ENCODE peak calls at places on chromosome 21, in eight cellular contexts. One of them, this sample, is unnamed.

GRCh38 chr21:39034590-39035536 is 148.4 kb downstream of the PSMG1 start:
- DNase-seq in H1: no peak
- DNase-seq in colonic mucosa: no peak
- DNase-seq in fibroblast of villous mesenchyme: no peak
- DNase-seq in brain microvascular endothelial cell: no peak
- DNase-seq in Peyer's patch: no peak
- DNase-seq in transverse colon: no peak
- DNase-seq in fibroblast of the aortic adventitia: no peak
- DNase-seq in this sample: no peak

GRCh38 chr21:42056996-42057689 is 14.0 kb upstream of the UMODL1 start:
- DNase-seq in transverse colon: peak
- DNase-seq in fibroblast of villous mesenchyme: peak
- DNase-seq in colonic mucosa: peak
- DNase-seq in fibroblast of the aortic adventitia: peak
- DNase-seq in Peyer's patch: peak
- DNase-seq in H1: no peak
- DNase-seq in brain microvascular endothelial cell: peak
- DNase-seq in this sample: peak

GRCh38 chr21:17466166-17466565 is 46.7 kb upstream of the CXADR start:
- DNase-seq in Peyer's patch: no peak
- DNase-seq in brain microvascular endothelial cell: peak
- DNase-seq in fibroblast of the aortic adventitia: peak
- DNase-seq in transverse colon: peak
- DNase-seq in colonic mucosa: peak
- DNase-seq in fibroblast of villous mesenchyme: peak
- DNase-seq in H1: no peak
- DNase-seq in this sample: peak

GRCh38 chr21:18517905-18518566 is 114.5 kb upstream of the TMPRSS15 start:
- DNase-seq in H1: no peak
- DNase-seq in fibroblast of villous mesenchyme: no peak
- DNase-seq in transverse colon: no peak
- DNase-seq in brain microvascular endothelial cell: no peak
- DNase-seq in Peyer's patch: no peak
- DNase-seq in colonic mucosa: no peak
- DNase-seq in fibroblast of the aortic adventitia: no peak
- DNase-seq in this sample: peak

GRCh38 chr21:38351961-38352521 is 95.2 kb downstream of the KCNJ15 start:
- DNase-seq in fibroblast of the aortic adventitia: peak
- DNase-seq in Peyer's patch: no peak
- DNase-seq in brain microvascular endothelial cell: peak
- DNase-seq in transverse colon: no peak
- DNase-seq in colonic mucosa: no peak
- DNase-seq in fibroblast of villous mesenchyme: peak
- DNase-seq in H1: peak
- DNase-seq in this sample: peak

GRCh38 chr21:42025392-42026071 is 15.4 kb upstream of the ZBTB21 start:
- DNase-seq in brain microvascular endothelial cell: peak
- DNase-seq in transverse colon: no peak
- DNase-seq in fibroblast of the aortic adventitia: peak
- DNase-seq in colonic mucosa: no peak
- DNase-seq in H1: no peak
- DNase-seq in fibroblast of villous mesenchyme: peak
- DNase-seq in Peyer's patch: no peak
- DNase-seq in this sample: peak

GRCh38 chr21:41025057-41025390 is 142.9 kb upstream of the BACE2 start:
- DNase-seq in fibroblast of the aortic adventitia: no peak
- DNase-seq in colonic mucosa: no peak
- DNase-seq in fibroblast of villous mesenchyme: no peak
- DNase-seq in Peyer's patch: no peak
- DNase-seq in transverse colon: no peak
- DNase-seq in H1: no peak
- DNase-seq in brain microvascular endothelial cell: no peak
- DNase-seq in this sample: no peak

GRCh38 chr21:41620541-41620940 is 112.6 kb upstream of the TMPRSS2 start:
- DNase-seq in fibroblast of villous mesenchyme: no peak
- DNase-seq in Peyer's patch: no peak
- DNase-seq in H1: no peak
- DNase-seq in transverse colon: no peak
- DNase-seq in fibroblast of the aortic adventitia: no peak
- DNase-seq in brain microvascular endothelial cell: no peak
- DNase-seq in colonic mucosa: no peak
- DNase-seq in this sample: no peak

GRCh38 chr21:16269497-16269896 is 539.7 kb downstream of the USP25 start:
- DNase-seq in transverse colon: no peak
- DNase-seq in colonic mucosa: no peak
- DNase-seq in H1: no peak
- DNase-seq in fibroblast of villous mesenchyme: no peak
- DNase-seq in fibroblast of the aortic adventitia: no peak
- DNase-seq in Peyer's patch: no peak
- DNase-seq in brain microvascular endothelial cell: no peak
- DNase-seq in this sample: no peak

GRCh38 chr21:42499430-42500106 is 3.5 kb upstream of the RSPH1 start:
- DNase-seq in colonic mucosa: peak
- DNase-seq in brain microvascular endothelial cell: no peak
- DNase-seq in fibroblast of the aortic adventitia: no peak
- DNase-seq in transverse colon: no peak
- DNase-seq in fibroblast of villous mesenchyme: no peak
- DNase-seq in Peyer's patch: no peak
- DNase-seq in H1: no peak
- DNase-seq in this sample: no peak

GRCh38 chr21:14725219-14725618 is 179.1 kb upstream of the SAMSN1 start:
- DNase-seq in fibroblast of the aortic adventitia: no peak
- DNase-seq in transverse colon: no peak
- DNase-seq in H1: no peak
- DNase-seq in fibroblast of villous mesenchyme: no peak
- DNase-seq in colonic mucosa: no peak
- DNase-seq in brain microvascular endothelial cell: no peak
- DNase-seq in Peyer's patch: no peak
- DNase-seq in this sample: no peak

GRCh38 chr21:20971296-20971921 is 26.8 kb upstream of the NCAM2 start:
- DNase-seq in transverse colon: peak
- DNase-seq in brain microvascular endothelial cell: peak
- DNase-seq in colonic mucosa: peak
- DNase-seq in H1: peak
- DNase-seq in Peyer's patch: no peak
- DNase-seq in fibroblast of the aortic adventitia: peak
- DNase-seq in fibroblast of villous mesenchyme: peak
- DNase-seq in this sample: peak

GRCh38 chr21:46007498-46007868 is 25.9 kb downstream of the COL6A1 start:
- DNase-seq in H1: no peak
- DNase-seq in transverse colon: no peak
- DNase-seq in fibroblast of the aortic adventitia: no peak
- DNase-seq in fibroblast of villous mesenchyme: no peak
- DNase-seq in colonic mucosa: no peak
- DNase-seq in brain microvascular endothelial cell: no peak
- DNase-seq in Peyer's patch: no peak
- DNase-seq in this sample: no peak
- TF ChIP-seq CTCF in H1: no peak
- TF ChIP-seq CTCF in transverse colon: no peak
- TF ChIP-seq CTCF in fibroblast of the aortic adventitia: no peak
- TF ChIP-seq CTCF in fibroblast of villous mesenchyme: no peak
- TF ChIP-seq CTCF in colonic mucosa: no peak
- TF ChIP-seq CTCF in brain microvascular endothelial cell: no peak
- TF ChIP-seq CTCF in Peyer's patch: no peak
- TF ChIP-seq CTCF in this sample: no peak

DNA sequence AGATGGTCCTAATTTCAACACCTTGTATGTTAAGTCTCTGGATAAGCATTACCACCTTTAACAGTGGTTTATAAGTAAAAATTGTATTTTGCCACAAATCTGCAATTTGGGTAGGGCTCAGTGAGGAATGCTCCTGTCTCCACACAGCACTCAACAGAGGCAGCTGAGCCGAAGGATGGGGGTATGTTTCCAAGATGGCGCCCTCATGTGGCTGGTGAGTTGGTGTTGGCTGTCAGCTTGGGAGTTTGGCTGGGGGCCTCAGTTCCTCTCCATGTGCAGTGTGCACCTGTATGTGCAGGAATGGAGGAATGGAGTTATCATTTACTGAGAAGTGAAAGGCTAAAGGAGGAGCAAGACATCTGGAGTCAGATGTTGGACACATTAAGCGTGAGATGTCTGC is 136.8 kb downstream of the GABPA start:
- DNase-seq in H1: no peak
- DNase-seq in colonic mucosa: no peak
- DNase-seq in Peyer's patch: no peak
- DNase-seq in fibroblast of villous mesenchyme: no peak
- DNase-seq in brain microvascular endothelial cell: no peak
- DNase-seq in fibroblast of the aortic adventitia: no peak
- DNase-seq in transverse colon: no peak
- DNase-seq in this sample: no peak
- TF ChIP-seq CTCF in H1: peak
- TF ChIP-seq CTCF in colonic mucosa: no peak
- TF ChIP-seq CTCF in Peyer's patch: no peak
- TF ChIP-seq CTCF in fibroblast of villous mesenchyme: peak
- TF ChIP-seq CTCF in brain microvascular endothelial cell: peak
- TF ChIP-seq CTCF in fibroblast of the aortic adventitia: peak
- TF ChIP-seq CTCF in transverse colon: no peak
- TF ChIP-seq CTCF in this sample: peak

GRCh38 chr21:31213787-31214186 is 130.3 kb downstream of the TIAM1 start:
- DNase-seq in fibroblast of the aortic adventitia: peak
- DNase-seq in transverse colon: no peak
- DNase-seq in Peyer's patch: no peak
- DNase-seq in brain microvascular endothelial cell: no peak
- DNase-seq in fibroblast of villous mesenchyme: no peak
- DNase-seq in colonic mucosa: no peak
- DNase-seq in H1: no peak
- DNase-seq in this sample: no peak
- TF ChIP-seq CTCF in fibroblast of the aortic adventitia: no peak
- TF ChIP-seq CTCF in transverse colon: no peak
- TF ChIP-seq CTCF in Peyer's patch: no peak
- TF ChIP-seq CTCF in brain microvascular endothelial cell: no peak
- TF ChIP-seq CTCF in fibroblast of villous mesenchyme: no peak
- TF ChIP-seq CTCF in colonic mucosa: no peak
- TF ChIP-seq CTCF in H1: no peak
- TF ChIP-seq CTCF in this sample: no peak

DNA sequence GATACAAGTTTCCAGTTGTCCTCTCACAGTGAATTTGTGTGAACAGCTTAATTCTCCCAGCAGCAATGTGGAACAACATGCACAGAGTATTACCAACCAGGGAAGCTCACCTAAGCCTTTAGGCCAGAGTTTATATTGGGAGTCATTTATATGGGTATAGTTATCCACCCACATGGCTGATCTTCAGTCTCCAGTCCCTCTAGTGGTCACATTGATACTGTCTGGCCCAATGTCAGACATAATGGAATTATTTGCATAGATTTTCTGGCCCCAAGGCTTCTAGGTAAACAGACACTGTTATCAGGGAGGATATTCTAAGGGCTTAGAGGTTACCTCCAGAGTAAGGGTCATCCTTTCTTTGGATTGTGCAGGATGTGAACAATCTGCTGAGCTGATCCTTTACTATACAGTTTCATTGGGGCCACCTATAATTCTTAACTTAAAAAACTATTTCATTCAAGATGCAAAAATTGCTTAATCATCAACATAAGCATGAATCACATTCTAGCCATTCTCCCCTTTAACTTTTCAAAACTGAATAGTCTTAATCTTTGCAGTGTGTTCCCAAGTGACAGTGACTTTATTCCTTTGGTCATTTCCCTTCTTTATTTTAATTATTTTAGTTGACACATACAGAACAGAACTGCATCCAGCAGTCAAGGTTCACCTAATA is 210.9 kb downstream of the LTN1 start:
- DNase-seq in transverse colon: no peak
- DNase-seq in H1: no peak
- DNase-seq in brain microvascular endothelial cell: peak
- DNase-seq in fibroblast of villous mesenchyme: peak
- DNase-seq in Peyer's patch: no peak
- DNase-seq in colonic mucosa: no peak
- DNase-seq in fibroblast of the aortic adventitia: peak
- DNase-seq in this sample: peak
- TF ChIP-seq CTCF in transverse colon: no peak
- TF ChIP-seq CTCF in H1: peak
- TF ChIP-seq CTCF in brain microvascular endothelial cell: peak
- TF ChIP-seq CTCF in fibroblast of villous mesenchyme: peak
- TF ChIP-seq CTCF in Peyer's patch: peak
- TF ChIP-seq CTCF in colonic mucosa: no peak
- TF ChIP-seq CTCF in fibroblast of the aortic adventitia: peak
- TF ChIP-seq CTCF in this sample: peak

GRCh38 chr21:28100366-28100765 is 892.3 kb downstream of the LTN1 start:
- DNase-seq in Peyer's patch: no peak
- DNase-seq in H1: no peak
- DNase-seq in transverse colon: no peak
- DNase-seq in colonic mucosa: no peak
- DNase-seq in fibroblast of villous mesenchyme: no peak
- DNase-seq in brain microvascular endothelial cell: no peak
- DNase-seq in fibroblast of the aortic adventitia: no peak
- DNase-seq in this sample: no peak

GRCh38 chr21:28104346-28104745 is 888.3 kb downstream of the LTN1 start:
- DNase-seq in fibroblast of the aortic adventitia: no peak
- DNase-seq in fibroblast of villous mesenchyme: no peak
- DNase-seq in transverse colon: no peak
- DNase-seq in brain microvascular endothelial cell: no peak
- DNase-seq in Peyer's patch: no peak
- DNase-seq in colonic mucosa: no peak
- DNase-seq in H1: no peak
- DNase-seq in this sample: no peak

DNA sequence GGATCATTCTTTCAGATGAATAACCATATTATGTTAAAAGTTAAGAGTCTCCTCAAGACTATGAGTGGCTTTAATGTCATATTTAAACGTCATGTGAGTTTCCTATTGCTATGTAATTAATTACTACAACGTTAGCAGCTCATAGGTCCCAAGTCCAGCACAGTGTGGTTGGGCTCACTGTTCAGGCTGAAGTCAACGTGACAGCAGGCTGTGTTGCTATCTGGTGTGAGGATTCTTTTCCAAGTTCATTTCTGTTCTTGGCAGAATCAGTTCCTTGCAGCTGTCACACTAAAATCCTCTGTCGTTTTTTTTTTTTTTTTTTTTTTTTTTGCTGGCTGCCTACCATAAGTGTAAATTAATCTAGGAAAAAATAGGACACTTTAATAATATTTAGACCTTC is 893.4 kb downstream of the LTN1 start:
- DNase-seq in fibroblast of the aortic adventitia: peak
- DNase-seq in colonic mucosa: peak
- DNase-seq in fibroblast of villous mesenchyme: peak
- DNase-seq in brain microvascular endothelial cell: no peak
- DNase-seq in Peyer's patch: peak
- DNase-seq in H1: no peak
- DNase-seq in transverse colon: no peak
- DNase-seq in this sample: peak
- TF ChIP-seq CTCF in fibroblast of the aortic adventitia: no peak
- TF ChIP-seq CTCF in colonic mucosa: no peak
- TF ChIP-seq CTCF in fibroblast of villous mesenchyme: no peak
- TF ChIP-seq CTCF in brain microvascular endothelial cell: no peak
- TF ChIP-seq CTCF in Peyer's patch: no peak
- TF ChIP-seq CTCF in H1: no peak
- TF ChIP-seq CTCF in transverse colon: no peak
- TF ChIP-seq CTCF in this sample: no peak